ENCODE peak calls at places on chromosomes 13 and 19, in eight cellular contexts. J is body of pancreas; G is stimulated activated CD4-positive, alpha-beta T cell treated with anti-CD3 and anti-CD28 coated beads, Interleukin-1b, Interleukin-23, amount 100 ng/mL, for 4 hours; C is iPS-NIHi11; V is mucosa of gallbladder; I is skeletal muscle cell; F is CD4-positive, alpha-beta T cell; D is AG04450. X is an unnamed sample.
A peak's percentile ranks its signal among the peaks of the same experiment; 100 is the strongest.

GRCh38 chr13:65656740-65657329 is 1573.3 kb downstream of the PCDH9 start:
- DNase-seq in J (no peak), G (no peak), C (no peak), V (no peak), I (no peak), F (no peak), D (no peak), X (no peak)

GRCh38 chr19:44644391-44645016 is 794 bp downstream of the PVR start:
- DNase-seq in J (peak; percentile 57), G (no peak), C (peak; percentile 74), V (no peak), I (no peak), F (no peak), D (no peak), X (no peak)

GRCh38 chr13:108346376-108346775 is 76.9 kb downstream of the TNFSF13B start:
- DNase-seq in J (no peak), G (no peak), C (peak; percentile 14), V (peak; percentile 51), I (no peak), F (no peak), D (no peak), X (no peak)

GRCh38 chr19:13983213-13983889 is 22.8 kb downstream of the RFX1 start:
- DNase-seq in J (peak; percentile 52), G (no peak), C (no peak), V (no peak), I (no peak), F (peak; percentile 44), D (no peak), X (no peak)

GRCh38 chr13:43805071-43805468 is 18.3 kb upstream of the ENOX1 start:
- DNase-seq in J (no peak), G (no peak), C (no peak), V (no peak), I (peak; percentile 98), F (no peak), D (peak; percentile 54), X (peak; percentile 90)

GRCh38 chr13:41942462-41943094 is 18.3 kb downstream of the VWA8 start:
- DNase-seq in J (no peak), G (no peak), C (peak; percentile 31), V (no peak), I (peak; percentile 42), F (no peak), D (peak; percentile 33), X (no peak)

GRCh38 chr19:47663435-47663910 is 49.7 kb upstream of the EHD2 start:
- DNase-seq in J (no peak), G (no peak), C (no peak), V (no peak), I (peak; percentile 88), F (no peak), D (peak; percentile 76), X (peak; percentile 89)

GRCh38 chr19:56383826-56384605 is 9.3 kb downstream of the ZNF582 start:
- DNase-seq in J (no peak), G (no peak), C (no peak), V (no peak), I (no peak), F (no peak), D (no peak), X (no peak)

GRCh38 chr19:51139299-51140018 is 2.6 kb upstream of the SIGLEC7 start:
- DNase-seq in J (no peak), G (no peak), C (no peak), V (no peak), I (no peak), F (no peak), D (no peak), X (no peak)

GRCh38 chr19:35404879-35405622 is 34.2 kb downstream of the GPR42 start:
- DNase-seq in J (no peak), G (no peak), C (no peak), V (peak; percentile 11), I (peak; percentile 41), F (no peak), D (peak; percentile 16), X (peak; percentile 42)

GRCh38 chr13:100434010-100434763 is 154.4 kb downstream of the GGACT start:
- DNase-seq in J (no peak), G (no peak), C (no peak), V (no peak), I (peak; percentile 33), F (no peak), D (no peak), X (peak; percentile 24)

GRCh38 chr19:3620817-3621547 is 5.6 kb downstream of the CACTIN start:
- DNase-seq in J (no peak), G (no peak), C (no peak), V (no peak), I (no peak), F (no peak), D (no peak), X (no peak)

GRCh38 chr13:70255406-70255991 is 147.2 kb upstream of the KLHL1 start:
- DNase-seq in J (no peak), G (no peak), C (no peak), V (no peak), I (no peak), F (no peak), D (no peak), X (no peak)

GRCh38 chr19:29795882-29796523 is 15.8 kb upstream of the CCNE1 start:
- DNase-seq in J (no peak), G (no peak), C (no peak), V (no peak), I (no peak), F (no peak), D (no peak), X (no peak)

GRCh38 chr19:49844138-49844740 is 6.7 kb upstream of the PTOV1 start:
- DNase-seq in J (no peak), G (no peak), C (no peak), V (no peak), I (no peak), F (no peak), D (no peak), X (no peak)

GRCh38 chr19:19595171-19595701 is 23.3 kb downstream of the PBX4 start:
- DNase-seq in J (no peak), G (no peak), C (no peak), V (peak; percentile 22), I (no peak), F (no peak), D (no peak), X (no peak)